ENCODE peak calls at places on chromosomes 1 and 21, in eight cellular contexts. N is A549, F is fibroblast of pulmonary artery, Z is fibroblast of mammary gland, H is ovary, X is cardiac fibroblast, T is HL-60, S is right atrium auricular region. V is an unnamed sample.
A peak's percentile ranks its signal among the peaks of the same experiment; 100 is the strongest.

GRCh38 chr1:2314803-2315710 is 76.3 kb downstream of the MORN1 start:
- DNase-seq in N (peak; percentile 35), F (peak; percentile 52), Z (no peak), H (peak; percentile 75), X (no peak), T (no peak), S (no peak), V (no peak)

GRCh38 chr1:1085911-1086841 is 12.1 kb upstream of the RNF223 start:
- DNase-seq in N (no peak), F (no peak), Z (no peak), H (no peak), X (no peak), T (no peak), S (no peak), V (no peak)

GRCh38 chr1:64553285-64553684 is 83.4 kb downstream of the CACHD1 start:
- DNase-seq in N (no peak), F (no peak), Z (no peak), H (no peak), X (no peak), T (no peak), S (no peak), V (no peak)

GRCh38 chr1:179153217-179153616 is 71.3 kb downstream of the TOR3A start:
- DNase-seq in N (no peak), F (no peak), Z (peak; percentile 58), H (no peak), X (peak; percentile 79), T (no peak), S (no peak), V (peak; percentile 61)

GRCh38 chr21:38496224-38496623 is 2.1 kb downstream of the ERG start:
- DNase-seq in N (no peak), F (no peak), Z (no peak), H (no peak), X (no peak), T (no peak), S (no peak), V (no peak)

GRCh38 chr1:182598296-182598695 is 5.9 kb downstream of the RGS16 start:
- DNase-seq in N (no peak), F (no peak), Z (no peak), H (no peak), X (no peak), T (no peak), S (no peak), V (no peak)

GRCh38 chr1:1216770-1217620 is 3.0 kb upstream of the TNFRSF4 start:
- DNase-seq in N (no peak), F (no peak), Z (no peak), H (no peak), X (no peak), T (no peak), S (no peak), V (no peak)

GRCh38 chr1:174217248-174217647 is 57.9 kb downstream of the RABGAP1L start:
- DNase-seq in N (no peak), F (no peak), Z (peak; percentile 12), H (no peak), X (no peak), T (no peak), S (no peak), V (peak; percentile 12)

GRCh38 chr21:15729674-15730483 is at the start of gene USP25:
- DNase-seq in N (peak; percentile 80), F (peak; percentile 73), Z (peak; percentile 57), H (peak; percentile 86), X (peak; percentile 67), T (peak; percentile 88), S (peak; percentile 89), V (peak; percentile 61)

GRCh38 chr1:221715321-221716169 is 26.3 kb downstream of the DUSP10 start:
- DNase-seq in N (peak; percentile 22), F (no peak), Z (peak; percentile 59), H (no peak), X (peak; percentile 49), T (no peak), S (no peak), V (no peak)

GRCh38 chr1:183251101-183251958 is 65.3 kb downstream of the LAMC2 start:
- DNase-seq in N (no peak), F (no peak), Z (no peak), H (no peak), X (no peak), T (no peak), S (no peak), V (no peak)

GRCh38 chr1:153058154-153058553 is 842 bp upstream of the SPRR2A start:
- DNase-seq in N (peak; percentile 10), F (no peak), Z (no peak), H (no peak), X (no peak), T (no peak), S (no peak), V (no peak)

DNA sequence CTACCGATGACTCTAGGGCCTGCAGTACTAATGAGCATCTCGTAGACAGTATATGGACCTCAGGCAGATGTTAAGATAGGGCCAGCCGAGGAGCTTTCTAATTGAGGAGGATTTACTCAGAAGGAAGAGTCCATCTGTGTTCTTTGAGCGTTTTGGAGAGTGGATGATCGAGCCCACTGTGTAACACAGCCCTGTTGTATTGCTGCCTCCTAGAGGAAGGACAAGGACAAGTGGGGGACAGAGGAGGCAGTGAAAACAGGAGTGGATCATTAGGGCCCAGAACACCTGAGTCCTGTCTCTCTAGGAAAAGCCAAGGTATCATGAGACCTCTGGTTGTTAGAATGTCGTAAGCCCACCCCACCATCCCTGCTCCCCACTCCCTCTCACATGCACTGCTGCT is 62.9 kb downstream of the TBX19 start:
- DNase-seq in N (peak; percentile 26), F (no peak), Z (no peak), H (no peak), X (no peak), T (no peak), S (no peak), V (no peak)
- TF ChIP-seq CTCF in N (peak; percentile 41), F (peak; percentile 37), Z (peak; percentile 20), H (no peak), X (no peak), T (no peak), S (no peak), V (peak; percentile 12)

DNA sequence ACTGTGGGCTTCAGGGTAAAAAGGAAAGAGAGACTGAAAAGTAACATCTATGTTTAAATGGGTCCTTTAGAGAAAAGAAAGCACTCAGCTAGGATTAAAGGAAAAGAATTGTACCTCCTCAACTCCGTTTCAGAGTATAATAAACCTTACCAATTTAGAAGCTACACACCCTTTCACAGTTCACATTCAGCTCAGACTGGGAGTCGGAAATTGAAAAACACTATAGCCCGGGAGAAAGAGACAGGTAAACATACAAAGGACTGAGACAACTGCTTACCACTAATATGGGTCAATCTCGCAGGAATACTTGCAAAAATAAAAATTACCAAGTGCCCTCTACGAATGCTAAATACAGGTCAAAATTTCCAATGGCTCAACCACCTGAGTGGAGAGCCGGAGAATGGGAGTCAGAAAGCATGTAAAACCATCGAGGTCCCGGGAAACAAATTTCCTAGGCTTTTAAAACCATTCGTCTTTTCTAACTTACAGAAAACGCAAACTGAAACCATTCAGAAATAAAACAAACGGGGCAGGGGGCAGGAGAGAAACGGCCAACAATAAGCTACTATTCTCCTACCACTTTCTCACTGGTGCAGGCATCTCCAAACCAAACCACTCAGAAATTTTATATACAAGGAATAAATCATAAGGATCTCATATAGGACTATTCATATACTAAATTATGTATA is 136.7 kb downstream of the RERE start:
- DNase-seq in N (no peak), F (no peak), Z (no peak), H (no peak), X (no peak), T (no peak), S (no peak), V (no peak)
- H3K4me3 ChIP-seq in N (no peak overlapping the region), F (no peak overlapping the region), Z (no peak overlapping the region), H (no peak overlapping the region), X (no peak overlapping the region), T (no peak overlapping the region), S (no peak overlapping the region), V (no peak overlapping the region)

DNA sequence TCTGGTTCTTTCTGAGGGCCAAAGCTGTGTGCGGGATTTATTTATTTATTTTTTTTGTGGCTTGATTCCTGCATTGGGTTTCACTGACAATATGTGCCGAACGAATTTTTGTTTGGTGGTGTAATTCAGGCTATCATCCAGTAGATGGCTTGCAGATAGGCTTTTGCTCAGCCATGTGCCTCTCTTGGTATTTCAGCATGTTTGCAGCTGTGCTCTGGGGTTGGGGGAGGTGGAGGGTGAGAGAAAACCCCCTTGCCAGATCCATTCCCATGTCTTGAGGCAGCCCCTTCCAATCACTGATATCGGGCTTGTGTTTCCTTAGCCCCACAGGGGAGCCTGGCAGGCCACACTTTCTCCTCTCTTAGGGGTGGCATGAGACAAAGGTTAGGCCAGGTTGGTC is 302.4 kb downstream of the PTGER3 start:
- DNase-seq in N (no peak), F (peak; percentile 2), Z (peak; percentile 21), H (no peak), X (peak; percentile 31), T (no peak), S (no peak), V (peak; percentile 39)
- TF ChIP-seq CTCF in N (no peak), F (peak; percentile 26), Z (peak; percentile 54), H (no peak), X (peak; percentile 43), T (no peak), S (no peak), V (peak; percentile 67)

GRCh38 chr1:204360314-204360713 is 585 bp upstream of the PLEKHA6 start:
- DNase-seq in N (no peak), F (no peak), Z (no peak), H (no peak), X (no peak), T (no peak), S (no peak), V (no peak)

GRCh38 chr1:204361341-204361771 is 1.6 kb upstream of the PLEKHA6 start:
- DNase-seq in N (no peak), F (no peak), Z (no peak), H (no peak), X (no peak), T (no peak), S (no peak), V (no peak)

GRCh38 chr1:204362984-204363334 is 3.2 kb upstream of the PLEKHA6 start:
- DNase-seq in N (no peak), F (no peak), Z (no peak), H (no peak), X (no peak), T (no peak), S (no peak), V (no peak)

GRCh38 chr1:204361781-204362180 is 2.1 kb upstream of the PLEKHA6 start:
- DNase-seq in N (no peak), F (no peak), Z (no peak), H (no peak), X (no peak), T (no peak), S (no peak), V (no peak)

DNA sequence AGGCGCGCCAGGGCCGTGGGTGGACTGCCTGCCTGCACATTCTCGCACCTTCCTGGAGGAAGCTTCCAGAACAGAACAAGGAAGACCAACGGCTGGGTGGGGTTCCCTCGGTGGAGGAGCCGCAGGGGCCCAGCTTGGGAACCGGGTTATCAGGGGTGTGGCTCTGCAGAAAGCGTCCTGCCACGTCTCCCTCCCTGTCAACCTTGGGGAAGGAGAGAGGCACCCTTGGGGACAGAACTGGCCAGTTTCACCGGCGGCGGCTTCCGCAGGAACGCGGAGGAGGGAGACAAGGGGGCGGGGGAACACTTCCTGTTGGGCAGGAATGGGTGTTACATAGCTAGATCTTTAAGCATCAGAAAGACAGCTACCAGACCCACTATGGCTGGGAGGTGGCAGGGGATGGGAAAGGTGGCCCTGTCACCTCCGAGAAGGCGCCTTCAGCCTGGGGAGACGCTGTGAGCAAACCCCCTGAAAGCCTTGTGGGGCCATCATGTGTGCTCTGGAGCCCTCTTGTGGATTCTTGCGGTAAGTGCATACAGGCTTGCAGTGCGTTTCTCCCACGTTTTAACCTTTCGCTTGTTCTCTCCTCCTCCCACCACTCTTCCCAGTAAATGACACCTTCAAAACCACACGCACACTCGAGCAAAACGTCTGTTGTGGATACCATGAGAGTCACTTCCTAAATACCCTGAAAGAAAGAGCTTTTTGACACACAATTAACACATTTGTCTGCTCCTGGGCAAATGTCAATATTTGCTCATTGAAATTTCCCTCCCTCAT is 3.8 kb upstream of the PLEKHA6 start:
- DNase-seq in N (peak; percentile 70), F (peak; percentile 82), Z (peak; percentile 72), H (peak; percentile 65), X (peak; percentile 83), T (peak; percentile 70), S (peak; percentile 77), V (peak; percentile 83)
- H3K4me3 ChIP-seq in N (no peak overlapping the region), F (peak overlapping the region; percentile 50), Z (peak overlapping the region; percentile 46), H (peak overlapping the region; percentile 23), X (peak overlapping the region; percentile 32), T (peak overlapping the region; percentile 37), S (peak overlapping the region; percentile 14), V (peak overlapping the region; percentile 59)